ENCODE peak calls at places on chromosomes 12 and 14, in four cellular contexts. D is thoracic aorta, J is astrocyte of the spinal cord, P is pancreas. H is an unnamed sample.

GRCh38 chr12:76611533-76611932 is 52.0 kb upstream of the OSBPL8 start:
- DNase-seq in D (no peak), J (peak), P (no peak), H (peak)

GRCh38 chr12:108792361-108793292 is 61.3 kb upstream of the CORO1C start:
- DNase-seq in P (no peak), D (no peak), J (no peak), H (no peak)

GRCh38 chr12:46461459-46461858 is 88.9 kb upstream of the SLC38A2 start:
- DNase-seq in D (no peak), J (no peak), P (no peak), H (no peak)

GRCh38 chr14:74459289-74459946 is 33.4 kb upstream of the SYNDIG1L start:
- DNase-seq in P (no peak), D (no peak), J (peak), H (peak)

GRCh38 chr12:124915249-124916236 is 1.1 kb upstream of the UBC start:
- DNase-seq in P (no peak), J (no peak), D (no peak), H (no peak)

GRCh38 chr14:76720382-76720813 is 40.9 kb upstream of the VASH1 start:
- DNase-seq in J (peak), P (peak), D (no peak), H (peak)

GRCh38 chr12:110533607-110534006 is 31.5 kb downstream of the RAD9B start:
- DNase-seq in J (no peak), P (no peak), D (no peak), H (no peak)

GRCh38 chr14:55599250-55599879 is 19.4 kb downstream of the KTN1 start:
- DNase-seq in J (no peak), D (no peak), P (peak), H (no peak)

GRCh38 chr12:31037921-31038320 is 35.7 kb upstream of the DDX11 start:
- DNase-seq in P (no peak), D (no peak), J (no peak), H (no peak)

GRCh38 chr14:63962896-63963295 is 110.1 kb downstream of the SYNE2 start:
- DNase-seq in J (no peak), D (no peak), P (no peak), H (no peak)

GRCh38 chr12:54215990-54216579 is 27.3 kb upstream of the SMUG1 start:
- DNase-seq in P (no peak), J (no peak), D (no peak), H (no peak)

GRCh38 chr12:28800129-28800528 is 348.9 kb upstream of the FAR2 start:
- DNase-seq in J (no peak), P (no peak), D (no peak), H (no peak)

GRCh38 chr14:73610692-73611091 is 1.6 kb upstream of the ACOT6 start:
- DNase-seq in J (peak), D (no peak), P (no peak), H (peak)

GRCh38 chr12:3989218-3989550 is 116.0 kb upstream of the PARP11 start:
- DNase-seq in D (no peak), P (no peak), J (no peak), H (no peak)

GRCh38 chr12:26112703-26113147 is 12.1 kb downstream of the BHLHE41 start:
- DNase-seq in D (no peak), P (no peak), J (no peak), H (no peak)

GRCh38 chr12:12665194-12665593 is 30.8 kb downstream of the GPR19 start:
- DNase-seq in J (no peak), D (no peak), P (no peak), H (no peak)

GRCh38 chr12:117025481-117026151 is 73.6 kb downstream of the TESC start:
- DNase-seq in D (no peak), P (peak), J (peak), H (peak)

GRCh38 chr12:31507966-31508365 is 83.0 kb downstream of the DENND5B start:
- DNase-seq in J (no peak), P (no peak), D (no peak), H (peak)

GRCh38 chr12:18552829-18553228 is 185.0 kb downstream of the PLCZ1 start:
- DNase-seq in P (no peak), D (no peak), J (no peak), H (no peak)

GRCh38 chr14:35420036-35420811 is 15.7 kb upstream of the NFKBIA start:
- DNase-seq in D (no peak), P (no peak), J (peak), H (peak)

GRCh38 chr12:23895792-23896218 is 53.7 kb downstream of the SOX5 start:
- DNase-seq in D (no peak), P (no peak), J (peak), H (no peak)

GRCh38 chr12:71504471-71504852 is 64.9 kb downstream of the LGR5 start:
- DNase-seq in D (no peak), J (no peak), P (no peak), H (no peak)

GRCh38 chr12:85310456-85311076 is 30.5 kb downstream of the ALX1 start:
- DNase-seq in D (no peak), J (peak), P (no peak), H (no peak)

GRCh38 chr14:84963518-84963917 is 566.4 kb upstream of the FLRT2 start:
- DNase-seq in P (no peak), D (no peak), J (no peak), H (no peak)

GRCh38 chr12:111993290-111994150 is 19.4 kb downstream of the TMEM116 start:
- DNase-seq in J (no peak), P (no peak), D (no peak), H (no peak)
- H3K4me3 ChIP-seq in J (no peak), P (no peak), D (peak), H (no peak)

DNA sequence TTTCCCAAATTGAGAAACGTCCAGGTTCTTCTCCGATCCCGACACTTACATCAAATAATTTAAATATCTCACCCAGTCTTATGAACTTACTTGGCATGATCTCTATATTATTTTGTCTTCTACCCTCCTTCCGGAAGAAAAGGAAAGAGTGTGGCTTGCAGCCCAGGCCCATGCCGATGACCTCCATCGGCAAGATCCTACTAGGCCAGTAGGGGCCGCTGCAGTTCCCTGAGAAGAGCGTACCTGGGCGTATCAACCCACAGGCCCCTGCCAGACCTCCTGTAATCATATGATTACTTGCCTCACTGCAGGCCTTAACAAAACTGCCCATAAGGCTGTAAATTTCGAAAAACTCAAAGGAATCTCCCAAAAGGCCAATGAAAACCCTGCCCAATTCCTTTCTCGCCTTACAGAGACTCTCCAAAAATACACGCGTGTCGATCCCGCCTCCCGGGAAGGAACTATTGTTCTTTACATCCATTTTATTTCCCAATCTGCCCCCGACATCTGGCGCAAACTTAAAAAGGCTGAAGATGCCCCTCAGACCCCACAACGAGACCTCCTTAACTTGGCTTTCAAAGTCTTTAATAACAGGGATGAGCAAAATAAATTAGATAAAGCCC is 69.6 kb downstream of the MOK start:
- DNase-seq in P (peak), D (peak), J (peak), H (peak)
- TF ChIP-seq CTCF in P (peak), D (peak), J (peak), H (peak)

GRCh38 chr12:80701388-80701787 is 6.0 kb upstream of the MYF6 start:
- DNase-seq in J (no peak), P (no peak), D (no peak), H (peak)
- H3K4me3 ChIP-seq in J (no peak), P (no peak), D (no peak), H (no peak)

GRCh38 chr14:95048771-95049312 is 108.5 kb downstream of the DICER1 start:
- DNase-seq in D (no peak), J (no peak), P (no peak), H (no peak)
- TF ChIP-seq CTCF in D (no peak), J (no peak), P (no peak), H (no peak)

H was measured in foreskin fibroblast.